ENCODE peak calls at places on chromosomes 11 and 22, in six cellular contexts. H is CD8-positive, alpha-beta memory T cell; G is uterus; U is psoas muscle; J is ovary; R is heart right ventricle. O is an unnamed sample. For H3K4me1, the result is how much of the 10 kb centered on the place peaks cover.

GRCh38 chr11:123137496-123138270 is 57.4 kb downstream of the CLMP start:
- DNase-seq in R (peak), J (peak), G (peak), U (peak), H (no peak), O (no peak)

GRCh38 chr11:67332081-67332691 is 21.2 kb downstream of the POLD4 start:
- DNase-seq in R (no peak), J (no peak), G (no peak), U (no peak), H (no peak), O (no peak)

GRCh38 chr11:123308077-123308476 is 113.0 kb upstream of the CLMP start:
- DNase-seq in R (no peak), U (no peak), H (no peak), J (no peak), G (no peak), O (peak)

GRCh38 chr11:88178211-88178610 is 3.0 kb upstream of the RAB38 start:
- DNase-seq in R (no peak), J (no peak), H (no peak), U (no peak), G (peak), O (no peak)

GRCh38 chr11:87374206-87374793 is 336.6 kb downstream of the TMEM135 start:
- DNase-seq in J (no peak), G (no peak), U (no peak), H (no peak), R (no peak), O (no peak)

GRCh38 chr11:70568504-70569172 is 170.3 kb downstream of the CTTN start:
- DNase-seq in R (peak), U (peak), G (no peak), J (peak), H (no peak), O (peak)

GRCh38 chr11:35682230-35683195 is 19.9 kb downstream of the TRIM44 start:
- DNase-seq in J (no peak), H (no peak), G (no peak), R (no peak), U (no peak), O (peak)

GRCh38 chr11:29336727-29337212 is 680.1 kb downstream of the KCNA4 start:
- DNase-seq in G (no peak), H (no peak), J (no peak), U (no peak), R (no peak), O (no peak)

GRCh38 chr22:42655693-42656092 is 6.5 kb upstream of the CYB5R3 start:
- DNase-seq in J (no peak), H (no peak), U (no peak), R (no peak), G (no peak), O (no peak)

GRCh38 chr22:49827853-49828598 is at the start of gene BRD1:
- DNase-seq in H (peak), R (peak), J (peak), U (peak), G (no peak), O (peak)

GRCh38 chr11:111696556-111696955 is 69.6 kb downstream of the PPP2R1B start:
- DNase-seq in R (no peak), G (no peak), H (no peak), J (no peak), U (no peak), O (no peak)

GRCh38 chr11:67373916-67374570 is 645 bp upstream of the CLCF1 start:
- DNase-seq in J (peak), H (peak), U (peak), G (peak), R (peak), O (peak)

GRCh38 chr11:73152861-73153483 is 10.9 kb upstream of the FCHSD2 start:
- DNase-seq in H (no peak), G (no peak), J (no peak), U (no peak), R (no peak), O (peak)

GRCh38 chr22:39617342-39617741 is 46.8 kb downstream of the CACNA1I start:
- DNase-seq in U (no peak), R (no peak), G (no peak), H (no peak), J (no peak), O (no peak)

GRCh38 chr11:76592025-76592914 is 78.3 kb downstream of the LRRC32 start:
- DNase-seq in R (no peak), J (no peak), G (no peak), H (no peak), U (no peak), O (no peak)

GRCh38 chr22:23446796-23447350 is 133.2 kb downstream of the IGLL1 start:
- DNase-seq in G (no peak), U (no peak), R (no peak), H (no peak), J (no peak), O (no peak)

GRCh38 chr22:47215851-47216250 is 453.4 kb downstream of the TBC1D22A start:
- DNase-seq in G (no peak), J (no peak), U (no peak), R (no peak), H (no peak), O (no peak)

GRCh38 chr22:26709617-26710390 is 52.4 kb downstream of the MIAT start:
- DNase-seq in G (no peak), H (no peak), U (no peak), J (no peak), R (no peak), O (no peak)

GRCh38 chr11:30818721-30819120 is 232.6 kb upstream of the MPPED2 start:
- DNase-seq in J (no peak), H (no peak), R (no peak), U (no peak), G (no peak), O (no peak)

GRCh38 chr11:58428021-58428420 is at the start of gene OR5B2:
- DNase-seq in U (no peak), J (no peak), R (no peak), H (no peak), G (no peak), O (no peak)

GRCh38 chr22:48644108-48644507 is 1183.6 kb downstream of the BRD1 start:
- DNase-seq in H (no peak), G (no peak), R (peak), J (no peak), U (no peak), O (no peak)

GRCh38 chr11:79055866-79056632 is 384.8 kb downstream of the TENM4 start:
- DNase-seq in J (no peak), H (no peak), R (no peak), G (peak), U (no peak), O (no peak)

GRCh38 chr11:78406568-78407196 is 10.9 kb downstream of the GAB2 start:
- DNase-seq in J (no peak), R (no peak), U (no peak), H (no peak), G (no peak), O (no peak)

GRCh38 chr11:69889400-69890372 is 70.5 kb upstream of the FGF3 start:
- DNase-seq in H (no peak), R (no peak), U (peak), J (no peak), G (no peak), O (no peak)

GRCh38 chr11:90593099-90593498 is 370.2 kb upstream of the CHORDC1 start:
- DNase-seq in G (no peak), R (no peak), U (no peak), J (no peak), H (no peak), O (no peak)

GRCh38 chr11:114174712-114175495 is 115.4 kb downstream of the ZBTB16 start:
- DNase-seq in R (no peak), H (no peak), U (peak), G (no peak), J (no peak), O (no peak)

GRCh38 chr11:114178656-114179055 is 117.5 kb upstream of the NNMT start:
- DNase-seq in R (no peak), J (no peak), H (no peak), G (no peak), U (peak), O (no peak)

GRCh38 chr11:114173836-114174235 is 114.3 kb downstream of the ZBTB16 start:
- DNase-seq in J (no peak), H (no peak), G (no peak), R (no peak), U (peak), O (peak)

GRCh38 chr11:114175706-114176105 is 116.2 kb downstream of the ZBTB16 start:
- DNase-seq in J (no peak), R (no peak), H (no peak), G (peak), U (peak), O (no peak)

DNA sequence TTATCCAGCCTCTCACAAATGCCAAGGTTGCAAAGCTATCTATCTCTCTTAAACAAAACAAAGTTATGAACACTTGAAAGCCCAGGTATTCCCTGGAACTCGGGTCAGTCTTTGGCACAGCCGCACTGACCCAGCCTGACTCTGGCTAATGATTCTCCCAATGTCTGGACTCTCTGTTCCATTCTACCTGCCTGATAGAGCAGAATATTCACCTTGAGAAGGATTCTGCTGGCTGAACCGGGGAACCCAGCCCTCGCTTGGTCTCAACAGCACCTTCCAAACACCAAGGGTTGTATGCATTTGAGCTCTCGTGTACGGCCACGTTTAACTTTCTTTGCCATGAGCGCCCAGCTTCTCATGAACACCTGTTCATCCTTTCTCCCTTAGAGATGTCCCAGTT is 116.8 kb downstream of the ZBTB16 start:
- DNase-seq in H (no peak), J (no peak), U (peak), G (no peak), R (no peak), O (peak)
- H3K4me1 ChIP-seq in H (half or more), J (half or more), U (half or more), G (half or more), R (half or more), O (under half)

GRCh38 chr22:44801476-44801875 is 49.1 kb downstream of the ARHGAP8 start:
- DNase-seq in G (no peak), R (no peak), U (no peak), H (no peak), J (no peak), O (no peak)
- H3K4me3 ChIP-seq in G (no peak), R (no peak), U (no peak), H (no peak), J (no peak), O (no peak)

GRCh38 chr11:3964056-3964455 is 108.6 kb downstream of the STIM1 start:
- DNase-seq in H (no peak), R (no peak), G (no peak), U (no peak), J (no peak), O (no peak)
- H3K4me1 ChIP-seq in H (half or more), R (under half), G (under half), U (under half), J (under half), O (under half)

DNA sequence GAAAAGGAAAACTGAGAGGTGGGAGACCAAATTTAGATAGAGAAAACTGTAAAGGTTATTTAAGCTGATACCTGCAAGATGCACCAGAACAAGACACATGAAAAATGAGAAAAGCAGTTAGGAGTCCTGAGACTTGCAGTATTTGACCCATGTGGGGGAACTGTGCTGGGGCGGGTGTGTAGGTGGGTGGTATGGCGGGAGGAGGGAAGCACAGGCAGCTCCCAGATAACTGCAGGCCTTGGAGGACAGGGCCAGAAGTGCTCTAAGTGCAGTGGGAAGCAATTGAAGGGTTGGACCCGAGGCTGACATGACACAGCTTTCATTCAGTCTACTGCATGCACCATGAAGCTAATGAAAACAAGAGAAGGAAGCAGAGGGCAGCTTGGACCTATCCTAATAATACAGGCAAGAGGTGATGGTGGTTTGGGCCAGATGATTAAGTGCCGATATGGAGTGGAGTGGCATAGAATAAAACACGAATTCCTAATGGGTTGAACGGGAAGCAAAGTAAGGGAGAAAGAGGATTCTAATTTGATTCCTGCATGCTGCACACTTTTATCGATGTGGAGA is 48.0 kb upstream of the ANO3 start:
- DNase-seq in G (no peak), U (no peak), R (no peak), H (no peak), J (no peak), O (no peak)
- H3K4me3 ChIP-seq in G (no peak), U (no peak), R (no peak), H (no peak), J (no peak), O (no peak)

GRCh38 chr11:64051297-64051696 is 15.6 kb downstream of the FLRT1 start:
- DNase-seq in R (no peak), U (no peak), G (no peak), J (no peak), H (no peak), O (no peak)
- H3K4me1 ChIP-seq in R (under half), U (under half), G (under half), J (under half), H (under half), O (under half)

DNA sequence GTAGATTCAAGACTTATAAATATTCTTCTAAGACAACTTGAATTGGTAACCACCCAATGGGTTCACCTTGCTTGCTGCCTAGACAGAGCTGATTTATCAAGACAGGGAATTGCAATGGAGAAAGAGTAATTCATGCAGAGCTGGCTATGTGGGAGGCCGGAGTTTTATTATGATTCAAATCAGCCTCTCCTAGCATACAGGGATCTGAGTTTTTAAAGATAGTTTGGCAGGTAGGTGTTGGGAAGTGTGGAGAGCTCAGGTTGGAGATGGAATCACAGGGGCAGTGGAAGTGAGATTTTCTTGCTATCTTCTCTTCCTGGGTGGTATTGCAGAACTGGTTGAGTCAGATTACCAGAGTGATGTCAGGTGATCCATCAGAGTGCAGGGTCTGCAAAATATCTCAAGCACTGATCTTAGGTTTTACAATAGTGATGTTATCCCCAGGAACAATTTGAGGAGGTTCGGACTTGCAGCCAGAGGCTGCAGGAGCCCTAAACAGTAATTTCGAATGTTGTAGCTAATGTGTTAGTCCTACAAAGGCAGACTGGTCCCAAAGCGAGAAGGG is 1448.6 kb upstream of the RAG2 start:
- DNase-seq in U (no peak), H (no peak), G (no peak), J (no peak), R (no peak), O (no peak)
- H3K4me3 ChIP-seq in U (no peak), H (no peak), G (no peak), J (no peak), R (no peak), O (no peak)